ENCODE peak calls at places on chromosomes 6 and 20, in seven cellular contexts. R is activated naive CD8-positive, alpha-beta T cell treated with anti-CD3 and anti-CD28 coated beads for 36 hours; Q is NCI-H1694 treated with DMSO at 0.1 percent for 48 hours; C is NCI-H1436; K is effector memory CD4-positive, alpha-beta T cell; Z is NCI-H748 treated with DMSO at 0.1 percent for 48 hours; P is A549. S is an unnamed sample.

GRCh38 chr6:109236140-109237081 is 141.1 kb downstream of the CEP57L1 start:
- DNase-seq in P (no peak), C (peak), Q (no peak), Z (no peak), K (no peak), R (peak), S (no peak)

GRCh38 chr6:57303931-57304681 is 13.3 kb upstream of the PRIM2 start:
- DNase-seq in Q (no peak), R (no peak), P (no peak), Z (no peak), K (no peak), C (no peak), S (no peak)

GRCh38 chr6:163605388-163606097 is 191.0 kb downstream of the QKI start:
- DNase-seq in P (no peak), R (no peak), C (no peak), Z (no peak), Q (no peak), K (no peak), S (no peak)

GRCh38 chr6:39005774-39006173 is 42.8 kb upstream of the GLP1R start:
- DNase-seq in P (no peak), Q (no peak), C (no peak), K (no peak), R (no peak), Z (peak), S (no peak)

GRCh38 chr6:128919412-128919811 is 36.5 kb downstream of the LAMA2 start:
- DNase-seq in Z (no peak), Q (no peak), R (no peak), P (no peak), C (no peak), K (no peak), S (no peak)

GRCh38 chr20:51366155-51366886 is 176.2 kb downstream of the NFATC2 start:
- DNase-seq in K (no peak), P (peak), Z (no peak), C (no peak), Q (no peak), R (no peak), S (no peak)

GRCh38 chr6:118724211-118724610 is 72.8 kb upstream of the CEP85L start:
- DNase-seq in K (no peak), P (no peak), C (no peak), R (no peak), Q (no peak), Z (no peak), S (no peak)

GRCh38 chr6:30263734-30264133 is 50.5 kb upstream of the TRIM26 start:
- DNase-seq in P (no peak), R (no peak), Q (no peak), K (no peak), Z (no peak), C (no peak), S (no peak)

GRCh38 chr6:2305951-2306350 is 60.5 kb upstream of the GMDS start:
- DNase-seq in C (no peak), Z (no peak), R (no peak), P (no peak), Q (no peak), K (no peak), S (no peak)

GRCh38 chr20:11919046-11919445 is 1.4 kb downstream of the BTBD3 start:
- DNase-seq in C (peak), K (no peak), Q (peak), R (no peak), Z (peak), P (no peak), S (no peak)

GRCh38 chr20:32510120-32510600 is 75.0 kb downstream of the NOL4L start:
- DNase-seq in R (peak), K (no peak), C (no peak), Q (no peak), Z (no peak), P (no peak), S (no peak)

GRCh38 chr6:116971959-116972358 is 94.9 kb downstream of the RFX6 start:
- DNase-seq in Q (peak), Z (peak), R (no peak), P (peak), K (no peak), C (peak), S (no peak)

GRCh38 chr20:45368221-45368980 is 5.4 kb downstream of the SYS1 start:
- DNase-seq in P (no peak), R (no peak), Z (no peak), C (no peak), Q (no peak), K (no peak), S (no peak)

S was measured in T-helper 9 cell.